ENCODE peak calls at places on chromosomes 4 and X, in five cellular contexts. T is transverse colon; P is coronary artery; E is adrenal gland; K is naive thymus-derived CD8-positive, alpha-beta T cell. A is an unnamed sample.
A peak's percentile ranks its signal among the peaks of the same experiment; 100 is the strongest.

GRCh38 chr4:126526335-126526734 is 1106.4 kb upstream of the INTU start:
- DNase-seq in E (no peak), T (no peak), K (no peak), P (no peak), A (no peak)

GRCh38 chrX:130916636-130917422 is 13.8 kb upstream of the ENOX2 start:
- DNase-seq in P (no peak), T (peak; percentile 35), K (peak; percentile 49), E (peak; percentile 19), A (peak; percentile 48)

GRCh38 chrX:87409113-87409841 is 108.3 kb upstream of the KLHL4 start:
- DNase-seq in K (no peak), P (no peak), T (no peak), E (peak; percentile 93), A (no peak)

GRCh38 chr4:162645381-162645780 is 481.6 kb upstream of the FSTL5 start:
- DNase-seq in K (no peak), T (no peak), E (no peak), P (no peak), A (no peak)

GRCh38 chrX:18643853-18644252 is 28.1 kb downstream of the RS1 start:
- DNase-seq in T (no peak), P (no peak), K (no peak), E (no peak), A (no peak)

GRCh38 chr4:87353592-87353991 is 30.9 kb upstream of the HSD17B13 start:
- DNase-seq in P (no peak), T (no peak), K (peak; percentile 42), E (peak; percentile 55), A (peak; percentile 13)

GRCh38 chrX:105552395-105552794 is 269.9 kb upstream of the NRK start:
- DNase-seq in P (no peak), E (no peak), K (no peak), T (no peak), A (no peak)

GRCh38 chrX:68724531-68725020 is 77.1 kb downstream of the STARD8 start:
- DNase-seq in E (no peak), P (no peak), T (no peak), K (no peak), A (no peak)

GRCh38 chr4:15149842-15150592 is 147.7 kb downstream of the CPEB2 start:
- DNase-seq in P (peak; percentile 78), E (peak; percentile 89), T (peak; percentile 46), K (no peak), A (no peak)

GRCh38 chrX:15349046-15349445 is 13.7 kb upstream of the PIGA start:
- DNase-seq in P (no peak), K (peak; percentile 21), T (peak; percentile 13), E (peak; percentile 50), A (no peak)

GRCh38 chr4:81527115-81527514 is 55.4 kb upstream of the RASGEF1B start:
- DNase-seq in P (no peak), K (no peak), E (no peak), T (no peak), A (no peak)

GRCh38 chrX:16487620-16488380 is 162.2 kb upstream of the S100G start:
- DNase-seq in T (no peak), K (no peak), E (no peak), P (no peak), A (no peak)

GRCh38 chrX:17654116-17654515 is 83.2 kb upstream of the SCML1 start:
- DNase-seq in P (no peak), K (peak; percentile 36), E (no peak), T (no peak), A (no peak)

GRCh38 chrX:66579219-66579618 is 59.7 kb downstream of the EDA2R start:
- DNase-seq in E (no peak), K (no peak), P (no peak), T (no peak), A (no peak)

GRCh38 chrX:88560673-88561330 is 186.2 kb upstream of the CPXCR1 start:
- DNase-seq in E (no peak), T (no peak), K (no peak), P (no peak), A (no peak)

GRCh38 chr4:2820216-2820982 is 23.2 kb upstream of the ADD1 start:
- DNase-seq in K (no peak), T (peak; percentile 11), E (no peak), P (no peak), A (no peak)

GRCh38 chr4:19803406-19803805 is 448.3 kb upstream of the SLIT2 start:
- DNase-seq in T (no peak), P (no peak), E (no peak), K (no peak), A (no peak)

GRCh38 chr4:80097395-80098177 is 24.6 kb upstream of the ANTXR2 start:
- DNase-seq in E (peak; percentile 35), P (no peak), T (peak; percentile 12), K (no peak), A (no peak)

GRCh38 chr4:15034071-15034764 is 31.9 kb downstream of the CPEB2 start:
- DNase-seq in T (no peak), E (no peak), K (no peak), P (no peak), A (no peak)

GRCh38 chrX:1190596-1191145 is 21.8 kb downstream of the CRLF2 start:
- DNase-seq in T (no peak), K (no peak), P (peak; percentile 64), E (no peak), A (no peak)

GRCh38 chr4:24551492-24552330 is 32.6 kb downstream of the DHX15 start:
- DNase-seq in K (no peak), E (no peak), P (no peak), T (no peak), A (no peak)

GRCh38 chr4:145814246-145814645 is 124.4 kb downstream of the ZNF827 start:
- DNase-seq in E (no peak), P (no peak), K (no peak), T (no peak), A (no peak)

GRCh38 chrX:107766470-107767140 is 9.0 kb downstream of the TSC22D3 start:
- DNase-seq in T (peak; percentile 25), E (peak; percentile 49), K (no peak), P (no peak), A (no peak)

GRCh38 chr4:99968330-99968729 is 18.3 kb upstream of the H2AZ1 start:
- DNase-seq in T (no peak), P (no peak), K (no peak), E (no peak), A (no peak)

GRCh38 chr4:19216495-19216894 is 1035.2 kb upstream of the SLIT2 start:
- DNase-seq in T (no peak), P (no peak), E (no peak), K (no peak), A (no peak)

GRCh38 chrX:104335765-104336164 is 81.0 kb upstream of the ESX1 start:
- DNase-seq in T (no peak), K (no peak), P (no peak), E (no peak), A (no peak)

GRCh38 chrX:42686296-42686695 is 91.7 kb downstream of the PPP1R2C start:
- DNase-seq in K (no peak), P (no peak), E (no peak), T (no peak), A (no peak)

GRCh38 chr4:182310316-182310715 is 67.1 kb downstream of the TENM3 start:
- DNase-seq in E (no peak), T (no peak), P (no peak), K (no peak), A (no peak)

GRCh38 chr4:76882630-76883029 is 15.3 kb downstream of the SOWAHB start:
- DNase-seq in T (no peak), E (no peak), P (no peak), K (no peak), A (no peak)

GRCh38 chrX:11100281-11101035 is 10.7 kb upstream of the HCCS start:
- DNase-seq in K (no peak), E (no peak), P (no peak), T (peak; percentile 20), A (no peak)

GRCh38 chrX:141989134-141989533 is 85.4 kb downstream of the MAGEC1 start:
- DNase-seq in K (no peak), T (no peak), P (no peak), E (no peak), A (no peak)

GRCh38 chr4:93897559-93897958 is 69.0 kb downstream of the ATOH1 start:
- DNase-seq in E (no peak), P (no peak), T (no peak), K (no peak), A (no peak)

GRCh38 chr4:5101571-5101970 is 50.3 kb downstream of the STK32B start:
- DNase-seq in P (no peak), K (no peak), T (no peak), E (no peak), A (no peak)

GRCh38 chr4:109721033-109721432 is 8.8 kb downstream of the PLA2G12A start:
- DNase-seq in P (no peak), K (no peak), E (no peak), T (no peak), A (no peak)

GRCh38 chrX:11724122-11725017 is 33.7 kb upstream of the MSL3 start:
- DNase-seq in P (no peak), E (no peak), K (peak; percentile 36), T (no peak), A (no peak)